ENCODE peak calls at places on chromosomes 2 and 18, in six cellular contexts. J, D, R, S, Q and O are unnamed samples. For H3K4me1, the result is how much of the 10 kb centered on the place peaks cover.

GRCh38 chr2:73830871-73831401 is 2.2 kb downstream of the STAMBP start:
- DNase-seq in J (no peak), D (no peak), R (no peak), S (no peak), Q (peak), O (no peak)

GRCh38 chr2:220302756-220303155 is 675.3 kb downstream of the SLC4A3 start:
- DNase-seq in J (no peak), D (no peak), R (peak), S (no peak), Q (peak), O (no peak)

GRCh38 chr18:8373486-8373885 is 235.8 kb upstream of the RAB12 start:
- DNase-seq in J (no peak), D (no peak), R (no peak), S (no peak), Q (no peak), O (no peak)

GRCh38 chr2:131037398-131038257 is 55.6 kb downstream of the FAM168B start:
- DNase-seq in J (no peak), D (peak), R (no peak), S (no peak), Q (no peak), O (no peak)

GRCh38 chr2:235495373-235496238 is 1.8 kb downstream of the AGAP1 start:
- DNase-seq in J (no peak), D (no peak), R (no peak), S (no peak), Q (no peak), O (no peak)

GRCh38 chr2:229174794-229175529 is 96.1 kb downstream of the PID1 start:
- DNase-seq in J (no peak), D (no peak), R (peak), S (no peak), Q (peak), O (no peak)

GRCh38 chr2:200713704-200714064 is 98.0 kb upstream of the BZW1 start:
- DNase-seq in J (no peak), D (peak), R (no peak), S (no peak), Q (no peak), O (no peak)

GRCh38 chr2:13066673-13067072 is 349.9 kb downstream of the TRIB2 start:
- DNase-seq in J (no peak), D (no peak), R (no peak), S (no peak), Q (no peak), O (no peak)

GRCh38 chr2:72895759-72896281 is 8.6 kb downstream of the SPR start:
- DNase-seq in J (no peak), D (no peak), R (peak), S (no peak), Q (peak), O (no peak)

GRCh38 chr2:37896319-37896718 is 28.8 kb upstream of the RMDN2 start:
- DNase-seq in J (no peak), D (peak), R (no peak), S (no peak), Q (no peak), O (no peak)

GRCh38 chr2:178990533-178991241 is 59.2 kb downstream of the CCDC141 start:
- DNase-seq in J (no peak), D (no peak), R (no peak), S (no peak), Q (no peak), O (no peak)

GRCh38 chr2:10274983-10275802 is 27.5 kb upstream of the HPCAL1 start:
- DNase-seq in J (no peak), D (no peak), R (no peak), S (no peak), Q (no peak), O (no peak)

GRCh38 chr2:88709117-88709739 is 17.8 kb downstream of the RPIA start:
- DNase-seq in J (no peak), D (no peak), R (no peak), S (no peak), Q (peak), O (no peak)

GRCh38 chr18:48932462-48932818 is 18.3 kb downstream of the SMAD7 start:
- DNase-seq in J (no peak), D (no peak), R (no peak), S (no peak), Q (no peak), O (no peak)
- H3K4me1 ChIP-seq in J (under half), D (half or more), R (half or more), S (under half), Q (half or more), O (under half)

GRCh38 chr18:26258711-26259110 is 32.5 kb downstream of the TAF4B start:
- DNase-seq in J (no peak), D (no peak), R (no peak), S (no peak), Q (no peak), O (no peak)
- H2BK15ac ChIP-seq in J (no peak), D (no peak), R (no peak), S (no peak), Q (no peak), O (no peak)

GRCh38 chr2:127700527-127701192 is 637 bp upstream of the SFT2D3 start:
- DNase-seq in J (peak), D (peak), R (peak), S (peak), Q (no peak), O (peak)
- H2AK5ac ChIP-seq in J (no peak), D (no peak), R (peak), S (no peak), Q (peak), O (peak)

GRCh38 chr2:45814951-45815621 is 163.6 kb downstream of the PRKCE start:
- DNase-seq in J (no peak), D (peak), R (no peak), S (no peak), Q (no peak), O (no peak)

GRCh38 chr2:45820048-45820447 is 168.6 kb downstream of the PRKCE start:
- DNase-seq in J (no peak), D (no peak), R (no peak), S (no peak), Q (no peak), O (no peak)

GRCh38 chr2:45814528-45814927 is 163.1 kb downstream of the PRKCE start:
- DNase-seq in J (no peak), D (no peak), R (no peak), S (no peak), Q (no peak), O (no peak)

GRCh38 chr2:45813003-45813601 is 161.6 kb downstream of the PRKCE start:
- DNase-seq in J (no peak), D (peak), R (peak), S (no peak), Q (peak), O (no peak)

GRCh38 chr2:45816273-45816672 is 164.8 kb downstream of the PRKCE start:
- DNase-seq in J (no peak), D (no peak), R (no peak), S (no peak), Q (peak), O (no peak)
- H3K4me1 ChIP-seq in J (under half), D (under half), R (under half), S (under half), Q (under half), O (under half)